ENCODE peak calls at places on chromosomes 4 and X, in four cellular contexts. One of them, this sample, is unnamed.

GRCh38 chr4:26311633-26312032 is 9.2 kb upstream of the RBPJ start:
- DNase-seq in right lobe of liver: no peak
- DNase-seq in HCT116: no peak
- DNase-seq in uterus: no peak
- DNase-seq in this sample: no peak

GRCh38 chr4:101205878-101206277 is 141.4 kb downstream of the PPP3CA start:
- DNase-seq in right lobe of liver: no peak
- DNase-seq in uterus: no peak
- DNase-seq in HCT116: no peak
- DNase-seq in this sample: no peak

GRCh38 chrX:132749406-132749805 is 209.0 kb downstream of the HS6ST2 start:
- DNase-seq in HCT116: no peak
- DNase-seq in uterus: no peak
- DNase-seq in right lobe of liver: no peak
- DNase-seq in this sample: no peak

GRCh38 chr4:56986192-56986591 is 7.5 kb downstream of the POLR2B start:
- DNase-seq in uterus: no peak
- DNase-seq in HCT116: no peak
- DNase-seq in right lobe of liver: no peak
- DNase-seq in this sample: no peak

GRCh38 chrX:153723351-153724251 is 586 bp downstream of the BCAP31 start:
- DNase-seq in uterus: peak
- DNase-seq in right lobe of liver: peak
- DNase-seq in HCT116: no peak
- DNase-seq in this sample: no peak

GRCh38 chr4:23894021-23894420 is 4.2 kb upstream of the PPARGC1A start:
- DNase-seq in right lobe of liver: no peak
- DNase-seq in uterus: no peak
- DNase-seq in HCT116: no peak
- DNase-seq in this sample: no peak

GRCh38 chr4:61239250-61239649 is 39.1 kb downstream of the ADGRL3 start:
- DNase-seq in HCT116: no peak
- DNase-seq in uterus: no peak
- DNase-seq in right lobe of liver: no peak
- DNase-seq in this sample: no peak

GRCh38 chrX:14936561-14936960 is 63.3 kb downstream of the MOSPD2 start:
- DNase-seq in uterus: peak
- DNase-seq in HCT116: peak
- DNase-seq in right lobe of liver: no peak
- DNase-seq in this sample: peak

GRCh38 chr4:98623126-98623802 is 35.1 kb downstream of the TSPAN5 start:
- DNase-seq in right lobe of liver: no peak
- DNase-seq in uterus: no peak
- DNase-seq in HCT116: peak
- DNase-seq in this sample: no peak

DNA sequence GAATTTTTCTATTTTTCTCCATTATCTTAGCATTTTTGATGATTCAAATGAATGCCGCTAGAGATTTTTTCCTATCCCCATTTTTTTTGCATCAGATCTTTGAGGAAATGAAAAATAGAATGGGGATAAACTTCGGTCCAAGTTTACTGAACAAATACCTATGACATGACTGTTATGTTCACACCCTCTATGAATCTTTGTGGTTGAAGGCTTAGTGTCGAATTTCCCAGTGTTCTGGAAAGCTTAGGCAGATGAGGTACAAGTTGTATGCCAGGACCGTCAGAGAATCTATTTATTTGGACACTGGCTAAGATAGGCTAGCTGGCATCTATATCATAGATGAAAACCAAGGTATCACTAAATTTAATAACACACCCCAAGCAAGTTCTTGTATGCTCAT is 123.4 kb downstream of the SPCS3 start:
- DNase-seq in HCT116: peak
- DNase-seq in right lobe of liver: no peak
- DNase-seq in uterus: no peak
- DNase-seq in this sample: no peak
- H3K27ac ChIP-seq in HCT116: no peak
- H3K27ac ChIP-seq in right lobe of liver: no peak
- H3K27ac ChIP-seq in uterus: no peak
- H3K27ac ChIP-seq in this sample: no peak

DNA sequence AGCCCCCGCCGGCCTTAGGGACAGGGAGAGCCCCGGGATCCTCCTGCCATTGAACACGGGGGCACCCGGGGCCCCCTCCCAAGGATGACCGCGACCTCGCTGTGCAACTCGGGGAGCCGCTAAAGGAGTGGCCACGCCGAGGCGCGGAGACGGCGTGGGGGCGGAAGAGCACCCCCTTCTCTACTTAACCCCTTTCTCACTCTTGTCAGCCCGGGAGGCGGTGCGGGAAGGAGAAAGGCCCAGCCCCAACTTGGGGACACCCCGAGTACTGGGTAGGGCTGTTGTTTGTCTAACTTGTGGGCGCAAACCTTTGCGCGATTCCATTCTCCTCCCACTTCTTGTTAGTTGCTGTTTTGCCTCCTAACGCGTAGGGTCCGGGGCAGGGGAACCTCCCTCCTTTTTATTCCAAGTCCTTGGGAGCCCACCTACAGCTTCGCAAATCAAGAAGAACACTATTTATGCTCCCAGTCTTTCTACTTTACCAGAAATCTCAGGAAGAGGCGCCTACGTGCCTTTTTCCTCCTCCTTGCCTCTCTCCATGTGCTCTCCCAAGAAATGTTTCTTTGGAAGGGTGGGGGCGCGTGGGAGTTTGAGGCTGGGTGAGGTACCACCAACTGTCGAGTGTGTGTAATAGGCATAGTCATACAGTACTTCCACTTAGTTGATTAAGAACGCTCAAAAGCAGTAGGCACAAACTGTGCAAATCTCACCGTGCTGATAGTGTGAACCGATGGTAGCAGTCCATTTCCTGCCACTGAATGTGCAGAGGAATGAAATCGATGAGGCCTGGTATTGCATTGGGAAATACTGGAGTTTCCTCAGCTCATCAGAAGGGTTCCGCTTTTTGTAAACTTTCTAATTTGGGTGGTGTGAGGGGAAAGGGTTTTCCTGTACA is 810 bp downstream of the DIAPH2 start:
- DNase-seq in right lobe of liver: peak
- DNase-seq in uterus: peak
- DNase-seq in HCT116: no peak
- DNase-seq in this sample: peak
- H3K27ac ChIP-seq in right lobe of liver: peak
- H3K27ac ChIP-seq in uterus: peak
- H3K27ac ChIP-seq in HCT116: peak
- H3K27ac ChIP-seq in this sample: peak

DNA sequence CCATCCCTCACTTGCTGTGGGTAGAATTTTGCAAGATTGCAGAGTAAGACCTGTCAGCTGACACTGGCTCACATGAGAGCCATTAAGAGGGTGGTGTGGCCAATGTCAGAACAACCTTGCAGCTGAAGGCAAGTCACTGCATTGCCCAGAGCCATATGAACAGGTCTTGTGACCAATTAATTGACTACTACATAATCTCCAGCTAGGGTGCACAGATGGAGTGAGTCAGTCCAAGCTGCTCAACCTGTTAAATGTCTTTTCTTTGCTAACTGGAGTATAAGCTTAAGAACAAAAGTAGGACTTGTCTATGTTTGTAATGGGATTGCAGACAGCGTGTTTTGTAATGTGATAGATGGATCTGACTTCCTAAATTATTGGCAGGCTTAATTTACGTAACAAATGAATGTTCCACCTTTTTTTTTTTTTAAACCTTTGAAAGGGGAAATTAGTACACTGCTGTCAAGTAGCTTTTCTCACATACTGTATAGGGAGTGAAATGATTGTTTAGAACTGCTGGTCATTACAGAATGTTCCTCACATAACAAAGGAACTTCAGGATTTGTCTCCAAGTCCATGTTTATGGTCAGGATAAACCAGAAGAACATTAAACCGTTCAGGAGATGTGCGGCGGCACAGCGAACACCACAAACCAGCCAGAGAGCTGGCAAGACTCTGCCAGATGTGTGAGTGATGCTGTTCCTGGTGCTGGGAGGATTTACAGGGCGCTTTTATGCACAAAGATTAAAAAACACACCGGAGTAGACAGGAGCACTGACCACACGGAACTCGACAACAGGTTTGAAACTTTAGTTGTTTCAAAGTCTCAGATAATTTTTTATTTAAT is 37.0 kb downstream of the FNIP2 start:
- DNase-seq in HCT116: no peak
- DNase-seq in right lobe of liver: no peak
- DNase-seq in uterus: no peak
- DNase-seq in this sample: peak
- H3K27ac ChIP-seq in HCT116: no peak
- H3K27ac ChIP-seq in right lobe of liver: no peak
- H3K27ac ChIP-seq in uterus: no peak
- H3K27ac ChIP-seq in this sample: no peak

GRCh38 chr4:85928775-85929585 is 430.9 kb downstream of the MAPK10 start:
- DNase-seq in uterus: no peak
- DNase-seq in HCT116: no peak
- DNase-seq in right lobe of liver: peak
- DNase-seq in this sample: no peak

GRCh38 chr4:85929926-85930325 is 429.9 kb downstream of the MAPK10 start:
- DNase-seq in HCT116: no peak
- DNase-seq in right lobe of liver: peak
- DNase-seq in uterus: no peak
- DNase-seq in this sample: peak

GRCh38 chr4:85919488-85919887 is 440.4 kb downstream of the MAPK10 start:
- DNase-seq in uterus: no peak
- DNase-seq in right lobe of liver: no peak
- DNase-seq in HCT116: no peak
- DNase-seq in this sample: no peak

GRCh38 chr4:85925071-85925470 is 434.8 kb downstream of the MAPK10 start:
- DNase-seq in uterus: no peak
- DNase-seq in right lobe of liver: no peak
- DNase-seq in HCT116: no peak
- DNase-seq in this sample: no peak
- H3K27ac ChIP-seq in uterus: no peak
- H3K27ac ChIP-seq in right lobe of liver: no peak
- H3K27ac ChIP-seq in HCT116: no peak
- H3K27ac ChIP-seq in this sample: no peak

DNA sequence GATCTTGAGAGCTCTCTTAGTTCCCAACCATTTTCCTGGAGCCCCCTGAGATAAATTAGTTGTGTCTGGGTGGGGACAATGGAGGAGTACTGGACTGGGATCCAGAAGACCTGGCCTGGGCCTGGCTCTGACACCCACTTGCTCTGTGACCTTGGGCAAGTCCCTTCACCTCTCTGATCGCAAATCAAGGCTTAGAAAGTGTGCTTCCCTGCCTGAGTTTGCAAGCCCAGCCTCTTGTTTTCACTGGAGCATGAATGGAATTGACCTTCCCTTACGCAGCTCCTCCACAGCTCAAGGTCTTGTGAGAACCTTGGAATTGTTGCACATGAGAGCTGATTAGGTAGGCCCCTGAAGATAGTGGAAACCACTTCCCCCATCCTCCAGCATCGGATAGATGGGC is 27.3 kb downstream of the PJA1 start:
- DNase-seq in HCT116: no peak
- DNase-seq in uterus: no peak
- DNase-seq in right lobe of liver: no peak
- DNase-seq in this sample: no peak
- H3K27ac ChIP-seq in HCT116: no peak
- H3K27ac ChIP-seq in uterus: peak
- H3K27ac ChIP-seq in right lobe of liver: no peak
- H3K27ac ChIP-seq in this sample: no peak

GRCh38 chr4:8270912-8271815 is 1.6 kb downstream of the HTRA3 start:
- DNase-seq in right lobe of liver: no peak
- DNase-seq in HCT116: no peak
- DNase-seq in uterus: no peak
- DNase-seq in this sample: no peak

GRCh38 chr4:8270418-8270771 is 841 bp downstream of the HTRA3 start:
- DNase-seq in uterus: no peak
- DNase-seq in HCT116: no peak
- DNase-seq in right lobe of liver: no peak
- DNase-seq in this sample: no peak

GRCh38 chr4:8273450-8273849 is 3.9 kb downstream of the HTRA3 start:
- DNase-seq in right lobe of liver: no peak
- DNase-seq in HCT116: no peak
- DNase-seq in uterus: no peak
- DNase-seq in this sample: no peak

GRCh38 chr4:8272472-8273428 is 3.2 kb downstream of the HTRA3 start:
- DNase-seq in right lobe of liver: no peak
- DNase-seq in uterus: no peak
- DNase-seq in HCT116: no peak
- DNase-seq in this sample: no peak

DNA sequence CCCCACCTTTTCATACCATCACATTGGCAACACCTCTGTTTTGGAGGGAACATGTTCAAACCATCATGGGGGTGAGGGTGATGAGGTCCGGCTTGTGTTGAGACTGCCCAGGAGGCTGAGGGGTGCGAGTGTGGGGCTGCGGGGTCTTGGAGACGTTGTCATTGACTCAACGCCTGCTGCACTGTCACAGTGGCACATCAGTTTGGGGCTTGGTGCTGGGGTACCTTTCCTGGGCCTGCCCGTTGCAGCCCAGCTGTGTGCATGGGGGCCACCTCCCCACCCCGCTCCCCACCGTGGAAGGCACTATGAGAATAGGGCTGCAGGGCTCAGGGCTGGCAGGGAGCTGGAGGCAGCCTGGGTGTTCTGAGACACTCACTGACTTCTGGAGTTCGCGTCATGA is 2.3 kb downstream of the HTRA3 start:
- DNase-seq in HCT116: no peak
- DNase-seq in right lobe of liver: no peak
- DNase-seq in uterus: no peak
- DNase-seq in this sample: no peak
- H3K27ac ChIP-seq in HCT116: no peak
- H3K27ac ChIP-seq in right lobe of liver: no peak
- H3K27ac ChIP-seq in uterus: peak
- H3K27ac ChIP-seq in this sample: no peak

DNA sequence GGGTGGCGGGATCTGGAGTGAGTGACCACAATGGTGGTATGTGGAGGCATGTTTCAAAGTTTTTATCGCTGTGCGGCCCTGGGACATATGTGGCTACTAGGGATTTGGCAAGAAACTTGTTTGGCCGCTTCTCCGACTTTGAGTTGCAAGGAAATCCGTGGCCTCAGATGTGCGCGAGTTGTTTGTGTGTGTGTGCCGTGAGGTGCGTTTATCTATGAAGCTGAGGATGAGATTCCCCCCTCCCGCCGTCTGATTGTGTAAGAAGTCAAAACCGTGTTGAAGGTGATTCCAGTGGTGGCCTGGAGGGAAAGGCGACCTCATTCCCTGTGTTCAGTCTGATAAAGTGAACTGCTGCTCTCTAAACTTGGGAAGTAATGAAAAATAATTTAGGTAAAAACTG is 1.5 kb downstream of the JADE3 start:
- DNase-seq in HCT116: no peak
- DNase-seq in right lobe of liver: peak
- DNase-seq in uterus: peak
- DNase-seq in this sample: no peak
- H3K27ac ChIP-seq in HCT116: peak
- H3K27ac ChIP-seq in right lobe of liver: peak
- H3K27ac ChIP-seq in uterus: peak
- H3K27ac ChIP-seq in this sample: peak

GRCh38 chrX:44938111-44938510 is 65.1 kb downstream of the KDM6A start:
- DNase-seq in right lobe of liver: no peak
- DNase-seq in HCT116: no peak
- DNase-seq in uterus: no peak
- DNase-seq in this sample: no peak
- H3K27ac ChIP-seq in right lobe of liver: no peak
- H3K27ac ChIP-seq in HCT116: no peak
- H3K27ac ChIP-seq in uterus: no peak
- H3K27ac ChIP-seq in this sample: no peak

GRCh38 chrX:110442631-110443030 is 84.0 kb downstream of the RTL9 start:
- DNase-seq in uterus: no peak
- DNase-seq in HCT116: no peak
- DNase-seq in right lobe of liver: no peak
- DNase-seq in this sample: no peak
- H3K27ac ChIP-seq in uterus: no peak
- H3K27ac ChIP-seq in HCT116: no peak
- H3K27ac ChIP-seq in right lobe of liver: no peak
- H3K27ac ChIP-seq in this sample: no peak

This sample was measured in tibial artery.